ENCODE peak calls at places on chromosomes 7 and 10, in five cellular contexts. One of them, this sample, is unnamed. For H3K27me3, the result is how much of the 10 kb centered on the place peaks cover.

GRCh38 chr7:18788026-18788425 is 292.5 kb downstream of the HDAC9 start:
- DNase-seq in PC-3: no peak
- DNase-seq in HL-60: no peak
- DNase-seq in colonic mucosa: no peak
- DNase-seq in CD4-positive, alpha-beta memory T cell: no peak
- DNase-seq in this sample: no peak

GRCh38 chr10:73641272-73642060 is at the start of gene MYOZ1:
- DNase-seq in PC-3: peak
- DNase-seq in HL-60: no peak
- DNase-seq in colonic mucosa: no peak
- DNase-seq in CD4-positive, alpha-beta memory T cell: no peak
- DNase-seq in this sample: peak

GRCh38 chr7:5750026-5750425 is 31.4 kb downstream of the RNF216 start:
- DNase-seq in PC-3: no peak
- DNase-seq in HL-60: no peak
- DNase-seq in colonic mucosa: no peak
- DNase-seq in CD4-positive, alpha-beta memory T cell: no peak
- DNase-seq in this sample: no peak

GRCh38 chr10:6247041-6247712 is 44.4 kb downstream of the PFKFB3 start:
- DNase-seq in PC-3: no peak
- DNase-seq in HL-60: no peak
- DNase-seq in colonic mucosa: no peak
- DNase-seq in CD4-positive, alpha-beta memory T cell: no peak
- DNase-seq in this sample: no peak

GRCh38 chr10:104122273-104123107 is 519 bp downstream of the SFR1 start:
- DNase-seq in PC-3: no peak
- DNase-seq in HL-60: peak
- DNase-seq in colonic mucosa: no peak
- DNase-seq in CD4-positive, alpha-beta memory T cell: no peak
- DNase-seq in this sample: no peak

GRCh38 chr7:2821161-2821841 is 22.8 kb downstream of the GNA12 start:
- DNase-seq in PC-3: peak
- DNase-seq in HL-60: no peak
- DNase-seq in colonic mucosa: no peak
- DNase-seq in CD4-positive, alpha-beta memory T cell: no peak
- DNase-seq in this sample: peak

GRCh38 chr7:139265673-139266072 is 34.6 kb downstream of the UBN2 start:
- DNase-seq in PC-3: no peak
- DNase-seq in HL-60: no peak
- DNase-seq in colonic mucosa: no peak
- DNase-seq in CD4-positive, alpha-beta memory T cell: no peak
- DNase-seq in this sample: no peak

GRCh38 chr7:152968003-152968402 is 208.5 kb downstream of the ACTR3B start:
- DNase-seq in PC-3: no peak
- DNase-seq in HL-60: no peak
- DNase-seq in colonic mucosa: no peak
- DNase-seq in CD4-positive, alpha-beta memory T cell: no peak
- DNase-seq in this sample: no peak

GRCh38 chr10:5551531-5552375 is 27.0 kb downstream of the CALML3 start:
- DNase-seq in PC-3: peak
- DNase-seq in HL-60: no peak
- DNase-seq in colonic mucosa: peak
- DNase-seq in CD4-positive, alpha-beta memory T cell: no peak
- DNase-seq in this sample: peak

GRCh38 chr10:122557516-122557915 is 3.0 kb upstream of the DMBT1 start:
- DNase-seq in PC-3: no peak
- DNase-seq in HL-60: no peak
- DNase-seq in colonic mucosa: no peak
- DNase-seq in CD4-positive, alpha-beta memory T cell: no peak
- DNase-seq in this sample: peak

GRCh38 chr7:51344406-51344805 is 27.8 kb upstream of the COBL start:
- DNase-seq in PC-3: peak
- DNase-seq in HL-60: no peak
- DNase-seq in colonic mucosa: no peak
- DNase-seq in CD4-positive, alpha-beta memory T cell: no peak
- DNase-seq in this sample: peak

GRCh38 chr10:51895209-51895608 is 195.8 kb upstream of the CSTF2T start:
- DNase-seq in PC-3: no peak
- DNase-seq in HL-60: no peak
- DNase-seq in colonic mucosa: no peak
- DNase-seq in CD4-positive, alpha-beta memory T cell: no peak
- DNase-seq in this sample: peak

GRCh38 chr7:12861070-12861469 is 173.6 kb downstream of the ARL4A start:
- DNase-seq in PC-3: no peak
- DNase-seq in HL-60: no peak
- DNase-seq in colonic mucosa: no peak
- DNase-seq in CD4-positive, alpha-beta memory T cell: no peak
- DNase-seq in this sample: no peak

GRCh38 chr10:2949948-2950354 is 117.4 kb upstream of the PFKP start:
- DNase-seq in PC-3: peak
- DNase-seq in HL-60: no peak
- DNase-seq in colonic mucosa: no peak
- DNase-seq in CD4-positive, alpha-beta memory T cell: no peak
- DNase-seq in this sample: peak

GRCh38 chr7:79227035-79227434 is 226.4 kb downstream of the MAGI2 start:
- DNase-seq in PC-3: peak
- DNase-seq in HL-60: no peak
- DNase-seq in colonic mucosa: no peak
- DNase-seq in CD4-positive, alpha-beta memory T cell: no peak
- DNase-seq in this sample: no peak

GRCh38 chr7:24457215-24457549 is 116.1 kb upstream of the PALS2 start:
- DNase-seq in PC-3: no peak
- DNase-seq in HL-60: no peak
- DNase-seq in colonic mucosa: no peak
- DNase-seq in CD4-positive, alpha-beta memory T cell: no peak
- DNase-seq in this sample: no peak

DNA sequence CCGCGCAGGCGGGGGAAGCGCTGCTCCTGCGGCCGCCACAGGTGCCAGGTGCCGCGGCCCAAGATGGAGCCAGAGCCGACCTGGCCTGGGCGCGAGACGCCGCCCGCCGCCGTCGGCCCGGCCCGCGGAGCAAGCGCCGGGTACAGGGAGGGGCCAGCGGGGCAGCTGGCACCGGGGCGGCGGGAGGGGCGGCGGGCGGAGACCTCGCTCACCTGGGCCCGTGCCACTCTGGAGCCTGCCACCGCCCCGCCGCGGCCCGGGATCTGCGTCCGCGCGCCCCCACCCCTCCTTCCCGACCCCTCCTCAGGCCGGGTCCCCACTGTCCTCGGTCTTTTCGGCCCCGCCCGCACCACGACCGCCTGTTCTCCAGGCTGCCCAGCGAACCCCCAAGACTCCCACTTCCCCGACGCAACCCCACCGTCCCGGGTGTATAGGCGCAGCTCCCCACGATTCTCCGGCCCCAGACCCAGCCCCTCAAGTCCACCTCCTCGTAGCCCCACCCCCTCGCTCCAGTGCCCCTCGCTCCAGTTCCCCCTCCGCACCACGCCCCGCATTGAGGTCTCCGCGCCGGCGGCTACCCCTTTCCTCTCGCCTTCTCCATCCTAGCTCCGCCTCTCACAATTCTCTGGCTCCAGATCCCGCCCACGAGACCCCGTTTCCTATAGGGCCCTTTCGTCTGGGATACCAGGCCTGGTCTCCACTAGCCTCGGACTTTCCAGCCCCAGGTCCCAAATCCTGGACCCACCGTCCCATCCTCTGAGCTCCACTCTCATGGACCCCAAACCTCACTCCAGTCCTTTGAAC is at the start of gene GPRIN2:
- DNase-seq in PC-3: peak
- DNase-seq in HL-60: no peak
- DNase-seq in colonic mucosa: peak
- DNase-seq in CD4-positive, alpha-beta memory T cell: no peak
- DNase-seq in this sample: no peak
- H3K27me3 ChIP-seq in PC-3: under half
- H3K27me3 ChIP-seq in HL-60: half or more
- H3K27me3 ChIP-seq in colonic mucosa: under half
- H3K27me3 ChIP-seq in CD4-positive, alpha-beta memory T cell: under half
- H3K27me3 ChIP-seq in this sample: under half

DNA sequence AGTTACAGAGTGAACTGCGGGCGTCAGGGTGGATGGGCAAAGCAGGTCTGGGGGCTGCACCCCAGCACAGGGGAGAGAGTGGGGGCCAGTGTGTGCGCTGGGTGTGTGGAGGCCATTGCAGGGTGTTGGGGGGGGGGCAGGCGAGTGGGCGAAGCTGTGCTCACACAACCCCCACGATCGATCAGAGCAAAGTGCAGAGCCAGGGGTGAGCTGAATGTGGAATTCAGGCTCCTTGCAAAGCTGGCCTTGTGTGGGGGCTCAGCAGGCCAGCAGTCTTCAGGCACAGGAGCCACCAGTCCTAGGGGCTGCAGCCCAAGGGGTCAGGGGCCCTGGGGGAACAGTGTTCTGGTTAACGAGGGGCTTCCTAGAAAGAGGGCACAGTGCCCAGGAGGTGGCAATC is 862 bp upstream of the SHH start:
- DNase-seq in PC-3: no peak
- DNase-seq in HL-60: no peak
- DNase-seq in colonic mucosa: no peak
- DNase-seq in CD4-positive, alpha-beta memory T cell: no peak
- DNase-seq in this sample: no peak
- H3K27me3 ChIP-seq in PC-3: half or more
- H3K27me3 ChIP-seq in HL-60: half or more
- H3K27me3 ChIP-seq in colonic mucosa: under half
- H3K27me3 ChIP-seq in CD4-positive, alpha-beta memory T cell: under half
- H3K27me3 ChIP-seq in this sample: under half

GRCh38 chr7:156089222-156089621 is 277.0 kb upstream of the SHH start:
- DNase-seq in PC-3: no peak
- DNase-seq in HL-60: no peak
- DNase-seq in colonic mucosa: no peak
- DNase-seq in CD4-positive, alpha-beta memory T cell: no peak
- DNase-seq in this sample: no peak
- H3K27me3 ChIP-seq in PC-3: under half
- H3K27me3 ChIP-seq in HL-60: under half
- H3K27me3 ChIP-seq in colonic mucosa: under half
- H3K27me3 ChIP-seq in CD4-positive, alpha-beta memory T cell: under half
- H3K27me3 ChIP-seq in this sample: under half

GRCh38 chr7:142616842-142617241 is 132.4 kb upstream of the PRSS1 start:
- DNase-seq in PC-3: no peak
- DNase-seq in HL-60: no peak
- DNase-seq in colonic mucosa: no peak
- DNase-seq in CD4-positive, alpha-beta memory T cell: no peak
- DNase-seq in this sample: no peak
- H3K27me3 ChIP-seq in PC-3: under half
- H3K27me3 ChIP-seq in HL-60: under half
- H3K27me3 ChIP-seq in colonic mucosa: under half
- H3K27me3 ChIP-seq in CD4-positive, alpha-beta memory T cell: under half
- H3K27me3 ChIP-seq in this sample: under half

This sample was measured in mammary epithelial cell.